ENCODE peak calls at places on chromosomes 3 and 15, in four cellular contexts. L is transverse colon, X is HepG2, W is adrenal gland. E is an unnamed sample. For H3K36me3, the result is how much of the 10 kb centered on the place peaks cover.

GRCh38 chr3:72395654-72396415 is 452.4 kb downstream of the SHQ1 start:
- DNase-seq in L (no peak), W (no peak), X (no peak), E (no peak)

GRCh38 chr3:104066658-104067057 is 1300.1 kb upstream of the ALCAM start:
- DNase-seq in X (no peak), W (no peak), L (no peak), E (no peak)

GRCh38 chr3:197154-197855 is 742 bp downstream of the CHL1 start:
- DNase-seq in X (no peak), W (no peak), L (no peak), E (no peak)

GRCh38 chr3:38829404-38829803 is 13.4 kb upstream of the SCN10A start:
- DNase-seq in L (no peak), W (no peak), X (peak), E (no peak)

GRCh38 chr3:126418661-126419131 is 24.0 kb downstream of the CFAP100 start:
- DNase-seq in W (no peak), L (no peak), X (no peak), E (peak)

GRCh38 chr3:66372681-66373350 is 128.0 kb downstream of the LRIG1 start:
- DNase-seq in W (no peak), X (peak), L (peak), E (no peak)

GRCh38 chr3:62667714-62668113 is 207.5 kb downstream of the CADPS start:
- DNase-seq in W (no peak), L (no peak), X (peak), E (no peak)

GRCh38 chr3:100072328-100073048 is 41.8 kb downstream of the FILIP1L start:
- DNase-seq in W (no peak), L (no peak), X (no peak), E (no peak)

GRCh38 chr3:192825657-192826200 is 91.9 kb downstream of the MB21D2 start:
- DNase-seq in L (peak), X (peak), W (no peak), E (no peak)

GRCh38 chr15:90221251-90221900 is 12.4 kb downstream of the CIB1 start:
- DNase-seq in L (peak), W (peak), X (peak), E (peak)

GRCh38 chr3:37096972-37097371 is 77.4 kb downstream of the LRRFIP2 start:
- DNase-seq in X (no peak), W (no peak), L (no peak), E (no peak)

GRCh38 chr3:43239755-43240154 is 46.6 kb upstream of the SNRK start:
- DNase-seq in L (no peak), W (no peak), X (no peak), E (no peak)

GRCh38 chr3:144053121-144053520 is 81.5 kb downstream of the DIPK2A start:
- DNase-seq in X (no peak), W (no peak), L (no peak), E (no peak)

GRCh38 chr15:49793943-49794342 is 173.1 kb downstream of the DTWD1 start:
- DNase-seq in X (no peak), L (no peak), W (no peak), E (peak)

GRCh38 chr15:80554526-80554925 is 140.6 kb upstream of the ABHD17C start:
- DNase-seq in L (no peak), X (no peak), W (no peak), E (no peak)

GRCh38 chr3:143190101-143190500 is 70.5 kb downstream of the CHST2 start:
- DNase-seq in X (no peak), L (no peak), W (no peak), E (no peak)

GRCh38 chr3:31880482-31881078 is 100.5 kb downstream of the OSBPL10 start:
- DNase-seq in W (no peak), L (no peak), X (no peak), E (no peak)

GRCh38 chr3:138390582-138390932 is 42.2 kb downstream of the MRAS start:
- DNase-seq in L (no peak), X (no peak), W (no peak), E (no peak)

GRCh38 chr3:1183320-1184048 is 90.7 kb downstream of the CNTN6 start:
- DNase-seq in W (peak), L (no peak), X (no peak), E (no peak)

GRCh38 chr15:64809649-64810498 is 15.6 kb downstream of the PIF1 start:
- DNase-seq in L (peak), X (peak), W (peak), E (peak)

GRCh38 chr3:37816271-37816670 is 45.4 kb upstream of the CTDSPL start:
- DNase-seq in X (no peak), L (no peak), W (no peak), E (no peak)

GRCh38 chr3:142990706-142991105 is 10.7 kb upstream of the U2SURP start:
- DNase-seq in L (no peak), W (no peak), X (no peak), E (no peak)

GRCh38 chr15:44092221-44092620 is 102.8 kb downstream of the FRMD5 start:
- DNase-seq in X (no peak), L (no peak), W (no peak), E (no peak)

GRCh38 chr15:76377751-76378150 is 41.2 kb downstream of the ISL2 start:
- DNase-seq in W (no peak), X (no peak), L (no peak), E (no peak)

GRCh38 chr15:76377217-76377616 is 40.6 kb downstream of the ISL2 start:
- DNase-seq in W (no peak), X (peak), L (no peak), E (no peak)

GRCh38 chr15:76376029-76376428 is 39.5 kb downstream of the ISL2 start:
- DNase-seq in X (no peak), W (no peak), L (no peak), E (no peak)

GRCh38 chr15:76378691-76379090 is 42.1 kb downstream of the ISL2 start:
- DNase-seq in X (no peak), L (no peak), W (no peak), E (no peak)

DNA sequence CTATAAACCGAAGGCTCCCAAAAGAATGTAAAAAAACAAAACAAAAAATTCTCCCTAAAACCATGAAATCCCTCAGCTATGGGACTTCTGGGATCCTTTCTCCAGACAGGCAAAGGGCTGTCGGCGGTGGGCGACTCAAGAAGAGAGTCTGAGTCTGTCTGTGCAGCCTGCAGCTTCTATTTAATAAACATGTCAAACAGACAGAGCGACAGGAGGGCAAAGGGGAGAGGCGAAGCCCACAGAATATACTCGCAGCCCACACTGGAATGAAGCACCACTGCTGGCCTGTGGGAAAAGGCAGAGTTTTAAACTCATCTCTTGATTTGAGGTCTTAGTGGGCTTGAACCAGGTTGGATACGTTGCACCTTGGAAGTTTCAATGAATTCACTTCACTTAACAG is 40.2 kb downstream of the ISL2 start:
- DNase-seq in X (no peak), L (no peak), W (no peak), E (no peak)
- H3K27ac ChIP-seq in X (peak), L (no peak), W (no peak), E (no peak)

GRCh38 chr15:40379853-40380252 is 2.7 kb upstream of the KNSTRN start:
- DNase-seq in L (peak), X (peak), W (peak), E (no peak)

GRCh38 chr15:40380636-40381035 is 1.9 kb upstream of the KNSTRN start:
- DNase-seq in L (no peak), W (no peak), X (no peak), E (no peak)

GRCh38 chr15:40381818-40382529 is 547 bp upstream of the KNSTRN start:
- DNase-seq in X (no peak), W (no peak), L (no peak), E (no peak)

GRCh38 chr15:40379374-40379773 is 3.1 kb upstream of the KNSTRN start:
- DNase-seq in W (no peak), L (no peak), X (no peak), E (no peak)

DNA sequence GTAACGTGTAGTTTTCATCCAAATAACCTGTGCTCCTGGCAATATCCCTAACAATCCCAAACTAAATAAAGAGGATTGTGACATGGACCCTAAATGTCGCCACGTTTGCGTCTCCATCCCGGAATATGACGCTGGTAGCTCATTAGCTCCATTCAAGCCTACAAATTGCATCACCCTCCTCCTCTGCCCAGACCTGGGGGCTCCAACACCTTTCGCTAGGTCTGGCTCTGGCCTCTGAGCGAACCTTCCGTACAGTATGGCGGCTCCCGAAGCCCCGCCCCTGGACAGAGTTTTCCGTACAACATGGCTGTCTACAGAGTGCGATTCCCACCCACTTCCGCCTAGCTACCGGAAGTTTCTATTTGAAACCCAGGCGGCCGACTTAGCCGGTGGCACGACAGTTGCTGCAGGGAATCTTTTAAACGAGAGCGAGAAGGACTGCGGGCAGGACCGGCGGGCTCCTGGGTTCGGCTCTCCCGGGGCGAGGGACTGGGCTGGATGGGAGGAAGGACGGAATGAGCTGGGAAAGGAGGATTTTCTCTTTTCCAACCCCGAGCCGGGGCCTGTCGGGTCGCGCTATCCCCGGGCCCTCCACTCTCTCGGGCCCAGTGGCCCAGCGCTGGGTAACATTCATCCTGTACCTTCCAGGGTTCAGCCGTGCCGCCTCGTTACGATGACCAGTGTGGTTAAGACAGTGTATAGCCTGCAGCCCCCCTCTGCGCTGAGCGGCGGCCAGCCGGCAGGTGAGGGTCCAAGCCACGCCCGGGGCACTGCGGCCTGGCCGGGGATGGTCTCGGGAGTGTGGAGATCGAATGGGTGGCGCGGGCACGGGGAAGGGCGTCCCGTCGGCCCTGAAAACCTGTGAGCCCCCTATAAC is at the start of gene KNSTRN:
- DNase-seq in W (peak), L (peak), X (peak), E (peak)
- TF ChIP-seq POLR2A in W (peak), L (no peak), X (peak), E (no peak)

DNA sequence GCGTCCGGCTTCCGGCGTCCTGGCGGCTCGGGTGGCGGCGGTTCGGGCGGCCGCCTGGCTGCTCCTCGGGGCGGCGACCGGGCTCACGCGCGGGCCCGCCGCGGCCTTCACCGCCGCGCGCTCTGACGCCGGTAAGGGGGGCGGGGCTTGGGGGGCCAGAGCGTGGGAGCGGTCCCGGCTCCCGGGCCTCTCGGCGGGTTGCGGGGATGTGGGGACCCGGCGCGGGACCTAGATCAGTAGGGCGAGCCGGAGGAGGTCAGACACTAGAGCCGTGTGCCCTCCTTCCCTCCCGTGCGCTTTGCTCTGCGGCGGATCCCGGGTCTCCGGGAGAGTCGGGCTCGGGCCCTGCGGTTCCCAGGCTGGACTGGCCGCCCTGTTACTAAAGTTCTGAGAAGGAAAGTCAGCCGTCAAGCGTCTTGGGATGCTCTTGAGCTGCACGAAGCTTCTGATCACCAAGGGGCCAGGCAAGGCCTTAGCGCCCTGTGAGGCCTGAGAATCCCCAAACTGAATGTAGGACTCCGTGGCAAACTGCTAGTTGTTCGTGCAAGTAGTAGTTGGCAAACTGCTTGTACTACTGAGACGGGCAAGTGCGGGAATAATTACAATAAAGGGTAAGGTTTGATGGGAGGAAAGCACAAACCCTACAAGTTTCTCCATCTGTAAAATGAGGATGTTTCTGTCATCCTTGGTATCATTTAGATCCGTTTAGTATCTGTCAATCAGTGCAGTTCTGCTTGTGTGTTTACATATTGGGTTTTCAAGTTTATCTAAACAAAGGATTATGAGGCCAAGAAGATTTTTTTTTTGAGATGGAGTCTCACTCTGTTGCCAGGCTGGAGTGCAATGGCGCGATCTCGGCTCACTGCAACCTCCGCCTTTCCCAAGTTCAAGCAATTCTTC is 587 bp downstream of the PIGX start:
- DNase-seq in L (peak), X (peak), W (peak), E (peak)
- H3K36me3 ChIP-seq in L (under half), X (under half), W (under half), E (under half)

GRCh38 chr3:172911142-172911541 is 160.6 kb downstream of the ECT2 start:
- DNase-seq in L (no peak), X (no peak), W (no peak), E (no peak)
- H3K27ac ChIP-seq in L (no peak), X (no peak), W (no peak), E (no peak)

E was measured in upper lobe of left lung.